ENCODE peak calls at places on chromosomes 2 and 18, in four cellular contexts. S is bronchial epithelial cell, M is tibial nerve, C is HCT116. V is an unnamed sample.

GRCh38 chr2:184692137-184692734 is 93.9 kb downstream of the ZNF804A start:
- DNase-seq in S (no peak), M (no peak), C (no peak), V (no peak)

GRCh38 chr2:172836386-172837200 is 100.9 kb downstream of the RAPGEF4 start:
- DNase-seq in S (peak), M (no peak), C (peak), V (no peak)

GRCh38 chr2:30992781-30993180 is 145.5 kb downstream of the GALNT14 start:
- DNase-seq in S (no peak), M (no peak), C (no peak), V (no peak)

GRCh38 chr2:201918981-201919380 is 112.6 kb downstream of the CDK15 start:
- DNase-seq in S (no peak), M (no peak), C (no peak), V (no peak)

GRCh38 chr2:12663306-12664037 is 53.3 kb upstream of the TRIB2 start:
- DNase-seq in S (no peak), M (no peak), C (no peak), V (no peak)

GRCh38 chr2:159110784-159111183 is 142.3 kb downstream of the TANC1 start:
- DNase-seq in S (no peak), M (no peak), C (no peak), V (no peak)

GRCh38 chr2:224802407-224802806 is 86.2 kb upstream of the CCDC195 start:
- DNase-seq in S (peak), M (no peak), C (no peak), V (no peak)

GRCh38 chr2:43464546-43464945 is 131.3 kb downstream of the THADA start:
- DNase-seq in S (no peak), M (peak), C (no peak), V (no peak)

GRCh38 chr18:69954719-69955118 is 7.0 kb upstream of the CD226 start:
- DNase-seq in S (no peak), M (no peak), C (no peak), V (no peak)

GRCh38 chr2:180184506-180184905 is 177.4 kb upstream of the CWC22 start:
- DNase-seq in S (peak), M (no peak), C (no peak), V (no peak)

GRCh38 chr2:185862657-185863398 is 124.2 kb downstream of the FSIP2 start:
- DNase-seq in S (no peak), M (no peak), C (no peak), V (no peak)

GRCh38 chr2:111094686-111095085 is 26.0 kb upstream of the BCL2L11 start:
- DNase-seq in S (no peak), M (no peak), C (no peak), V (no peak)

GRCh38 chr2:179622122-179622521 is 239.3 kb downstream of the ZNF385B start:
- DNase-seq in S (peak), M (no peak), C (no peak), V (no peak)

GRCh38 chr2:200310545-200310971 is 4.1 kb downstream of the SPATS2L start:
- DNase-seq in S (peak), M (no peak), C (no peak), V (no peak)

GRCh38 chr2:74735009-74735408 is 81.0 kb downstream of the SEMA4F start:
- DNase-seq in S (peak), M (no peak), C (no peak), V (no peak)

GRCh38 chr2:108396845-108397244 is 19.1 kb downstream of the SULT1C4 start:
- DNase-seq in S (no peak), M (no peak), C (peak), V (no peak)

GRCh38 chr18:23810396-23810795 is 121.1 kb downstream of the LAMA3 start:
- DNase-seq in S (no peak), M (no peak), C (no peak), V (no peak)

GRCh38 chr2:20443276-20443920 is 3.5 kb upstream of the RHOB start:
- DNase-seq in S (peak), M (peak), C (no peak), V (no peak)

GRCh38 chr2:136118819-136119716 is 1.1 kb upstream of the CXCR4 start:
- DNase-seq in S (no peak), M (peak), C (no peak), V (no peak)

GRCh38 chr2:66729391-66729790 is 294.5 kb downstream of the MEIS1 start:
- DNase-seq in S (peak), M (no peak), C (no peak), V (no peak)

GRCh38 chr2:107591541-107591940 is 235.2 kb upstream of the RGPD4 start:
- DNase-seq in S (no peak), M (no peak), C (no peak), V (no peak)

GRCh38 chr2:11553661-11554429 is 20.0 kb downstream of the GREB1 start:
- DNase-seq in S (no peak), M (no peak), C (no peak), V (no peak)

GRCh38 chr18:78681934-78682333 is 297.7 kb upstream of the SALL3 start:
- DNase-seq in S (no peak), M (no peak), C (no peak), V (no peak)

GRCh38 chr2:164024396-164024795 is 288.6 kb upstream of the FIGN start:
- DNase-seq in S (no peak), M (no peak), C (no peak), V (no peak)

GRCh38 chr2:25349397-25349796 is 7.7 kb upstream of the DNMT3A start:
- DNase-seq in S (peak), M (no peak), C (no peak), V (no peak)

GRCh38 chr2:8255448-8255800 is 426.4 kb upstream of the ID2 start:
- DNase-seq in S (no peak), M (no peak), C (no peak), V (no peak)
- TF ChIP-seq CTCF in S (no peak), M (no peak), C (no peak), V (no peak)

DNA sequence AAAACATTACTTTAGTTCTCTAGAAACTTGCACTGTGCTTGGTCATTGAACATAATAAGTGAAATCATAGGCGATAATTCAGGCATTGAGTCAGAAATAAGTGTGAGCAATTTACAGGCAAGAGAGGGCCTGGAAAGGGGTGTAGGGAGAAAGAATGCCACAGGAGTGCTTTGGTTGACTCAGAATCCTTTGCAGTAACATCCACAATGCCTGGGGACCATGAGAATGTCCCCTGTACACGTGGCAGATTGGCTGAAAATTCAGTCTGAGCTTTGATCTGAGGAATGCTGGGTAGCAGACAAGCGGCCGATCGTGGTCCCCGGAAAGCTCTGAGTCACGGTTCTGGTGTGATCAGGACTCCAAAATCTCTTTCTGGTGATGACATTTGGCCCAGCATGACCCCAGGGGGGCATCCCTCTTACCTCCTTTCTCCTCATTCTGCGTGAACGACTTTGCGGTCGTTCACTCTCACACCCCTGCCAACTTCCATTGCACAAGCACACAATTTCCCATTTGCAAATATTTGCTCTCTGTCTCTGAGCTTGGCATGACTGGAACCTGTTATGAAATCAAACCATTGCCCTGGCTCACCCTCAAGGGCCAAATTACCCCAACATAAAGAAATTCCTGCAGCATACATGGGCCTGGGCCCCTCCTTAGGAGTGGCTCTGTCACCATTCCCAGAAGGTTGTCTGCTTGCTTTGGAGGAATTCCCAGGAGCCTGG is 305.0 kb upstream of the EPAS1 start:
- DNase-seq in S (peak), M (no peak), C (no peak), V (no peak)
- TF ChIP-seq CTCF in S (no peak), M (no peak), C (no peak), V (no peak)

GRCh38 chr18:77016936-77017335 is 115.6 kb downstream of the MBP start:
- DNase-seq in S (no peak), M (no peak), C (no peak), V (no peak)
- TF ChIP-seq CTCF in S (no peak), M (no peak), C (no peak), V (no peak)

GRCh38 chr18:75044296-75044695 is 164.6 kb downstream of the PTGR3 start:
- DNase-seq in S (no peak), M (no peak), C (no peak), V (no peak)

GRCh38 chr18:75045249-75045648 is 163.7 kb downstream of the PTGR3 start:
- DNase-seq in S (no peak), M (no peak), C (no peak), V (no peak)

GRCh38 chr18:75043478-75043877 is 165.5 kb downstream of the PTGR3 start:
- DNase-seq in S (no peak), M (no peak), C (no peak), V (no peak)

GRCh38 chr18:75044791-75045190 is 164.1 kb downstream of the PTGR3 start:
- DNase-seq in S (no peak), M (no peak), C (no peak), V (no peak)

GRCh38 chr18:75041586-75041985 is 167.4 kb downstream of the PTGR3 start:
- DNase-seq in S (peak), M (no peak), C (peak), V (no peak)
- TF ChIP-seq CTCF in S (peak), M (peak), C (peak), V (peak)

GRCh38 chr2:227578642-227579041 is 20.1 kb upstream of the SCYGR2 start:
- DNase-seq in S (no peak), M (no peak), C (no peak), V (no peak)
- TF ChIP-seq CTCF in S (no peak), M (no peak), C (no peak), V (no peak)

GRCh38 chr18:31203794-31204148 is 41.1 kb upstream of the DSC1 start:
- DNase-seq in S (no peak), M (no peak), C (no peak), V (no peak)

GRCh38 chr18:31204833-31205232 is 42.2 kb upstream of the DSC1 start:
- DNase-seq in S (no peak), M (no peak), C (no peak), V (no peak)

GRCh38 chr18:31204169-31204568 is 41.5 kb upstream of the DSC1 start:
- DNase-seq in S (no peak), M (no peak), C (no peak), V (no peak)

GRCh38 chr18:31205273-31205672 is 42.6 kb upstream of the DSC1 start:
- DNase-seq in S (peak), M (no peak), C (no peak), V (no peak)

GRCh38 chr18:31203086-31203793 is 40.6 kb upstream of the DSC1 start:
- DNase-seq in S (peak), M (no peak), C (no peak), V (no peak)
- TF ChIP-seq CTCF in S (no peak), M (no peak), C (no peak), V (no peak)

DNA sequence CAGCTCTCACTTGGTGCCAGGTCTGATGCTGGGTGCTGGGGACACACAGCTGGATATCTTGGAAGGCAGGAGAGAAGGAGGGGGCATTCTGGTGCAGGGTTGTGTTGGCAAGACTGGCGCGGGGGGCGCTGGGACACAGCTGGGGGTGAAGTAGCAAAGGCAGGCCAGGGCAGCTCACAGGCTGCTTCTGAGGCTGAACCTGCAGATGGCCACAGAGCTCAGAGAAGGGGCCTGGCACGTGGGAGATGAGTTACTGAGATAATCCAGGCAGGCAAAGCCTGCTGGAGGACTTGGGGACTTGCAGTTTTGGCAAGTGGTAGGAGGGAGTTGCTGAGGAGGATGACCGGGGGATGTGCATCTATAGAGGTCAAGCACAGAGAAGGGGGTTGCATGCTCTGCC is 16.2 kb upstream of the DGKD start:
- DNase-seq in S (no peak), M (no peak), C (no peak), V (peak)
- TF ChIP-seq CTCF in S (no peak), M (no peak), C (no peak), V (no peak)

V was measured in chondrocyte.